ENCODE peak calls at places on chromosomes 1 and 21, in eight cellular contexts. M is thoracic aorta, I is tibial nerve, U is ovary, S is adrenal gland, Z is testis, T is iPS DF 6.9, V is left ventricle myocardium inferior. N is an unnamed sample. For H3K4me1, the result is how much of the 10 kb centered on the place peaks cover.

GRCh38 chr21:45887121-45887611 is 94.4 kb upstream of the COL6A1 start:
- DNase-seq in I (no peak), T (no peak), U (peak), Z (no peak), V (peak), M (no peak), S (no peak), N (no peak)

GRCh38 chr1:114585221-114585620 is 3.8 kb upstream of the BCAS2 start:
- DNase-seq in T (no peak), V (no peak), M (no peak), U (no peak), I (no peak), Z (no peak), S (no peak), N (peak)

GRCh38 chr1:181152892-181153633 is 64.6 kb downstream of the IER5 start:
- DNase-seq in I (peak), S (peak), T (no peak), Z (peak), M (peak), U (peak), V (peak), N (peak)

GRCh38 chr1:214004014-214004413 is 16.2 kb downstream of the PROX1 start:
- DNase-seq in U (no peak), T (no peak), S (no peak), V (no peak), M (no peak), Z (no peak), I (no peak), N (peak)

GRCh38 chr1:55039342-55040082 is at the start of gene PCSK9:
- DNase-seq in S (no peak), I (no peak), M (no peak), U (no peak), V (no peak), T (peak), Z (peak), N (no peak)

GRCh38 chr1:37255111-37255795 is 219.1 kb upstream of the ZC3H12A start:
- DNase-seq in S (no peak), V (no peak), M (no peak), Z (peak), U (no peak), T (peak), I (no peak), N (peak)

GRCh38 chr1:229287257-229287656 is 16.3 kb downstream of the RAB4A start:
- DNase-seq in Z (no peak), T (no peak), S (no peak), I (no peak), V (no peak), M (no peak), U (no peak), N (peak)

GRCh38 chr1:10530756-10531155 is 56.0 kb downstream of the PEX14 start:
- DNase-seq in M (no peak), I (no peak), S (no peak), U (no peak), V (no peak), T (no peak), Z (no peak), N (no peak)

GRCh38 chr1:36160949-36161485 is 5.1 kb downstream of the MAP7D1 start:
- DNase-seq in I (peak), Z (no peak), U (peak), S (peak), M (no peak), V (peak), T (no peak), N (peak)

GRCh38 chr1:43853161-43853921 is 80.3 kb upstream of the ARTN start:
- DNase-seq in Z (no peak), S (peak), T (no peak), U (peak), V (peak), I (peak), M (no peak), N (peak)

GRCh38 chr1:147600119-147601111 is 59.1 kb downstream of the BCL9 start:
- DNase-seq in T (no peak), V (no peak), Z (no peak), S (no peak), I (no peak), M (peak), U (no peak), N (no peak)

GRCh38 chr1:67787746-67788145 is 45.5 kb downstream of the GNG12 start:
- DNase-seq in I (no peak), V (no peak), U (no peak), M (no peak), T (no peak), Z (no peak), S (no peak), N (no peak)

GRCh38 chr1:43454270-43455011 is 710 bp upstream of the HYI start:
- DNase-seq in V (peak), S (peak), Z (peak), M (peak), T (peak), U (peak), I (peak), N (peak)

GRCh38 chr1:71494163-71494562 is 413.3 kb upstream of the ZRANB2 start:
- DNase-seq in U (no peak), M (no peak), S (no peak), I (no peak), T (no peak), V (no peak), Z (no peak), N (no peak)

GRCh38 chr21:44509539-44509938 is 30.5 kb downstream of the KRTAP10-1 start:
- DNase-seq in I (no peak), M (no peak), Z (peak), S (no peak), T (no peak), U (no peak), V (peak), N (peak)

GRCh38 chr1:51728611-51729155 is 111.8 kb downstream of the OSBPL9 start:
- DNase-seq in I (no peak), S (no peak), U (no peak), T (no peak), M (no peak), V (no peak), Z (no peak), N (no peak)

GRCh38 chr1:63717511-63718120 is 56.2 kb upstream of the ROR1 start:
- DNase-seq in S (no peak), U (no peak), I (no peak), V (no peak), T (no peak), M (no peak), Z (no peak), N (no peak)

GRCh38 chr1:202045699-202046098 is 35.3 kb downstream of the ELF3 start:
- DNase-seq in M (no peak), T (no peak), S (no peak), Z (no peak), U (no peak), V (no peak), I (no peak), N (no peak)

GRCh38 chr21:42435401-42435800 is 31.7 kb downstream of the UBASH3A start:
- DNase-seq in S (no peak), T (no peak), M (no peak), I (no peak), U (no peak), V (no peak), Z (no peak), N (no peak)

GRCh38 chr1:228978486-228979324 is 243.4 kb downstream of the RHOU start:
- DNase-seq in M (no peak), T (no peak), U (peak), Z (peak), I (no peak), V (peak), S (peak), N (peak)

GRCh38 chr1:77841574-77841973 is 46.9 kb upstream of the NEXN start:
- DNase-seq in S (no peak), Z (no peak), I (no peak), V (no peak), M (no peak), U (no peak), T (no peak), N (no peak)

GRCh38 chr1:74713849-74714248 is 19.0 kb downstream of the CRYZ start:
- DNase-seq in Z (no peak), V (no peak), T (no peak), S (no peak), U (no peak), M (no peak), I (no peak), N (no peak)

GRCh38 chr1:29186252-29186651 is 4.6 kb upstream of the SRSF4 start:
- DNase-seq in M (no peak), S (no peak), Z (no peak), U (no peak), V (no peak), T (no peak), I (no peak), N (no peak)

GRCh38 chr1:14334336-14335176 is 263.9 kb upstream of the KAZN start:
- DNase-seq in Z (no peak), I (no peak), M (no peak), U (no peak), V (no peak), S (no peak), T (no peak), N (no peak)

GRCh38 chr1:2777428-2778219 is 23.9 kb downstream of the TTC34 start:
- DNase-seq in M (no peak), U (no peak), Z (no peak), T (no peak), V (no peak), S (no peak), I (no peak), N (no peak)

GRCh38 chr1:53616927-53617326 is 122.0 kb downstream of the GLIS1 start:
- DNase-seq in U (no peak), S (peak), V (no peak), T (no peak), I (no peak), M (no peak), Z (peak), N (no peak)

GRCh38 chr1:147849097-147849873 is 53.3 kb upstream of the GJA8 start:
- DNase-seq in S (no peak), V (no peak), Z (no peak), I (no peak), U (no peak), T (no peak), M (no peak), N (no peak)

GRCh38 chr1:239761509-239761908 is 330.2 kb upstream of the FMN2 start:
- DNase-seq in S (no peak), Z (no peak), I (no peak), U (no peak), V (no peak), T (no peak), M (no peak), N (no peak)

GRCh38 chr1:23202263-23202749 is 15.0 kb downstream of the HTR1D start:
- DNase-seq in M (no peak), T (no peak), V (no peak), I (no peak), U (no peak), S (no peak), Z (no peak), N (no peak)

GRCh38 chr1:35605882-35606182 is 32.7 kb downstream of the TFAP2E start:
- DNase-seq in S (no peak), I (no peak), M (no peak), Z (no peak), V (no peak), U (no peak), T (no peak), N (no peak)

GRCh38 chr1:85275701-85276289 is 637 bp downstream of the BCL10 start:
- DNase-seq in V (no peak), Z (no peak), M (no peak), S (no peak), I (no peak), T (no peak), U (no peak), N (no peak)

GRCh38 chr1:148318123-148318899 is 164.8 kb downstream of the PPIAL4G start:
- DNase-seq in S (no peak), M (no peak), V (peak), U (no peak), Z (no peak), I (no peak), T (no peak), N (no peak)

GRCh38 chr1:58392083-58392482 is 154.4 kb downstream of the OMA1 start:
- DNase-seq in I (no peak), T (no peak), S (no peak), Z (no peak), U (no peak), V (no peak), M (no peak), N (no peak)

GRCh38 chr1:45820797-45821196 is 17.4 kb downstream of the MAST2 start:
- DNase-seq in I (no peak), S (no peak), M (no peak), T (no peak), U (no peak), V (no peak), Z (no peak), N (no peak)
- H3K4me1 ChIP-seq in I (under half), S (under half), M (under half), T (under half), U (under half), V (under half), Z (under half), N (under half)

GRCh38 chr1:157702308-157702825 is 1.8 kb upstream of the FCRL3 start:
- DNase-seq in U (no peak), V (no peak), I (no peak), M (no peak), T (no peak), Z (no peak), S (no peak), N (no peak)

GRCh38 chr1:157703981-157704380 is 3.4 kb upstream of the FCRL3 start:
- DNase-seq in S (no peak), I (no peak), U (no peak), V (no peak), M (no peak), Z (no peak), T (no peak), N (no peak)

GRCh38 chr1:157700305-157700704 is 264 bp downstream of the FCRL3 start:
- DNase-seq in V (no peak), U (no peak), M (no peak), T (no peak), S (no peak), I (no peak), Z (no peak), N (no peak)

GRCh38 chr1:157697781-157698569 is 2.6 kb downstream of the FCRL3 start:
- DNase-seq in V (no peak), M (no peak), I (no peak), U (no peak), S (no peak), T (no peak), Z (no peak), N (no peak)

DNA sequence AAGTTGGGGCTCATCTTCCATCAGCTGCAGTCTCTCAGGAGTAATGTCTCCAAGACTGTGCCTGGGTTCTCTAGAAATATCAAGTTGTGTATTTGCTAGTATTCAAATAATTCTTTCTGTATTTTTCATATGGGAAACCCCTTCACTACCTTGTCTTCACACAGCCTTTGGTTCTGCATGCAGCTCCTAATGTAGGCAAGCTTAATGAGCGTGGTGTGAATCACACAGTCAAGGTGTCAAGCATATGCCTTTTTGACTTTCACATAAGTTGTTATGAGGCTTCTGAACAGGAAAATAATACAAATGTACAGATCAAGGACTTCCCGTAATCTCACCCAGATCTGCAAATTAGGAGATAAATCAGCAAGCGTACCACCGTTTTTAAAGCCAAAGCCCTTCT is at the start of gene FCRL3:
- DNase-seq in S (no peak), T (no peak), U (no peak), Z (no peak), V (no peak), I (no peak), M (no peak), N (no peak)
- H3K4me1 ChIP-seq in S (under half), T (under half), U (under half), Z (under half), V (under half), I (under half), M (under half), N (under half)

GRCh38 chr1:207030522-207031009 is 2.0 kb downstream of the C1orf116 start:
- DNase-seq in S (no peak), V (no peak), Z (no peak), U (no peak), T (no peak), I (no peak), M (no peak), N (no peak)
- H3K4me1 ChIP-seq in S (under half), V (under half), Z (under half), U (under half), T (under half), I (under half), M (under half), N (under half)

GRCh38 chr1:31912839-31913239 is 25.3 kb downstream of the PTP4A2 start:
- DNase-seq in V (no peak), Z (no peak), I (no peak), M (no peak), U (no peak), S (no peak), T (no peak), N (no peak)

GRCh38 chr1:31912087-31912780 is 25.9 kb downstream of the PTP4A2 start:
- DNase-seq in U (no peak), S (no peak), V (no peak), M (no peak), T (no peak), I (no peak), Z (no peak), N (no peak)

GRCh38 chr1:31915438-31915837 is 22.7 kb downstream of the PTP4A2 start:
- DNase-seq in S (no peak), T (no peak), V (no peak), Z (no peak), U (no peak), I (no peak), M (no peak), N (peak)

GRCh38 chr1:31910933-31911332 is 27.2 kb downstream of the PTP4A2 start:
- DNase-seq in I (no peak), T (no peak), V (no peak), Z (no peak), S (no peak), M (no peak), U (no peak), N (no peak)

GRCh38 chr1:31913968-31914367 is 24.2 kb downstream of the PTP4A2 start:
- DNase-seq in U (no peak), T (no peak), V (no peak), I (no peak), Z (no peak), M (no peak), S (no peak), N (no peak)
- H3K4me1 ChIP-seq in U (under half), T (under half), V (half or more), I (under half), Z (under half), M (under half), S (under half), N (under half)

GRCh38 chr1:169690489-169690888 is 20.9 kb downstream of the SELL start:
- DNase-seq in I (no peak), Z (no peak), V (no peak), S (no peak), T (no peak), U (no peak), M (no peak), N (no peak)
- H3K4me1 ChIP-seq in I (under half), Z (under half), V (under half), S (under half), T (under half), U (under half), M (under half), N (under half)

N was measured in thyroid gland.